ENCODE peak calls at places on chromosomes 1 and 21, in nine cellular contexts. F is CD4-positive, alpha-beta T cell; C is stimulated activated CD8-positive, alpha-beta memory T cell treated with anti-CD3 and anti-CD28 coated beads, Interleukin-7, amount 100 ng/mL, for 48 hours; A is fibroblast of gingiva; O is psoas muscle; G is HFFc6; P is Calu3; W is fibroblast of lung; U is T-helper 9 cell. H is an unnamed sample.

GRCh38 chr1:9758559-9759121 is 65.1 kb downstream of the CLSTN1 start:
- DNase-seq in C (no peak), P (no peak), W (no peak), G (no peak), U (no peak), O (no peak), A (no peak), F (no peak), H (no peak)

GRCh38 chr21:45869121-45870007 is 112.2 kb upstream of the COL6A1 start:
- DNase-seq in C (no peak), G (peak), F (no peak), O (no peak), U (no peak), A (no peak), W (peak), P (no peak), H (no peak)

GRCh38 chr1:16032388-16033100 is 10.7 kb downstream of the CLCNKA start:
- DNase-seq in F (no peak), C (peak), O (peak), W (peak), A (peak), G (peak), U (peak), P (peak), H (peak)

GRCh38 chr1:180923024-180923841 is 10.5 kb downstream of the KIAA1614 start:
- DNase-seq in A (no peak), P (no peak), G (no peak), U (no peak), W (peak), F (no peak), C (no peak), O (no peak), H (no peak)

GRCh38 chr1:91755176-91755575 is 130.8 kb downstream of the TGFBR3 start:
- DNase-seq in W (no peak), U (no peak), C (no peak), P (no peak), O (peak), F (no peak), G (no peak), A (peak), H (peak)

GRCh38 chr1:152169356-152170025 is 10.5 kb upstream of the RPTN start:
- DNase-seq in F (no peak), C (no peak), A (no peak), O (no peak), U (no peak), P (no peak), W (no peak), G (no peak), H (no peak)

GRCh38 chr1:47444578-47445465 is 7.0 kb downstream of the FOXD2 start:
- DNase-seq in O (peak), G (no peak), U (no peak), P (no peak), F (no peak), A (no peak), W (no peak), C (no peak), H (no peak)

GRCh38 chr21:23936224-23936623 is 1671.1 kb downstream of the MRPL39 start:
- DNase-seq in G (no peak), O (no peak), P (no peak), A (no peak), U (no peak), W (peak), F (no peak), C (no peak), H (peak)

GRCh38 chr1:44212355-44213221 is 683 bp upstream of the DMAP1 start:
- DNase-seq in U (peak), O (no peak), F (no peak), A (no peak), W (no peak), G (no peak), C (peak), P (no peak), H (no peak)

GRCh38 chr1:16236091-16236494 is 890 bp downstream of the CPLANE2 start:
- DNase-seq in F (peak), P (peak), C (no peak), G (peak), U (peak), A (no peak), W (no peak), O (no peak), H (no peak)

GRCh38 chr1:17719874-17720273 is 35.3 kb upstream of the ACTL8 start:
- DNase-seq in A (no peak), U (no peak), P (no peak), F (no peak), C (no peak), W (peak), O (no peak), G (peak), H (no peak)

GRCh38 chr21:42644223-42645208 is 8.9 kb upstream of the PDE9A start:
- DNase-seq in U (no peak), G (no peak), A (no peak), W (peak), C (no peak), O (peak), F (no peak), P (no peak), H (peak)

GRCh38 chr1:237812061-237812460 is 78.7 kb downstream of the ZP4 start:
- DNase-seq in F (no peak), A (no peak), C (no peak), O (no peak), U (no peak), P (no peak), G (no peak), W (no peak), H (no peak)

GRCh38 chr1:161921990-161922389 is 101.7 kb downstream of the OLFML2B start:
- DNase-seq in C (no peak), A (peak), F (no peak), W (peak), U (no peak), O (no peak), P (no peak), G (peak), H (peak)

GRCh38 chr1:20115479-20115878 is 3.9 kb downstream of the PLA2G2D start:
- DNase-seq in C (no peak), O (no peak), W (no peak), A (no peak), G (no peak), F (no peak), P (no peak), U (no peak), H (no peak)

GRCh38 chr1:105793541-105794146 is 1262.8 kb upstream of the PRMT6 start:
- DNase-seq in W (no peak), O (no peak), F (no peak), C (no peak), A (peak), P (peak), U (no peak), G (peak), H (peak)

GRCh38 chr1:9361630-9362256 is 69.0 kb downstream of the SPSB1 start:
- DNase-seq in O (no peak), G (no peak), U (no peak), C (no peak), W (peak), A (no peak), P (no peak), F (no peak), H (no peak)

GRCh38 chr1:166139735-166140134 is 27.1 kb downstream of the FAM78B start:
- DNase-seq in G (no peak), U (no peak), A (no peak), C (no peak), F (no peak), P (no peak), O (no peak), W (no peak), H (no peak)

GRCh38 chr1:90862782-90863181 is 145.7 kb upstream of the BARHL2 start:
- DNase-seq in F (no peak), P (no peak), G (no peak), U (no peak), W (no peak), A (no peak), C (no peak), O (no peak), H (no peak)

GRCh38 chr1:183472488-183473285 is at the start of gene SMG7:
- DNase-seq in P (peak), A (no peak), W (peak), C (peak), U (peak), G (peak), F (no peak), O (peak), H (no peak)

GRCh38 chr1:225707824-225708223 is 54.9 kb upstream of the ENAH start:
- DNase-seq in P (no peak), W (no peak), O (no peak), F (no peak), C (no peak), U (no peak), A (no peak), G (no peak), H (no peak)

GRCh38 chr1:11746795-11747487 is 11.0 kb downstream of the AGTRAP start:
- DNase-seq in G (no peak), U (no peak), W (no peak), A (no peak), P (no peak), F (no peak), C (no peak), O (no peak), H (no peak)

GRCh38 chr1:19650416-19651140 is 6.5 kb downstream of the NBL1 start:
- DNase-seq in U (no peak), G (no peak), A (no peak), W (no peak), O (no peak), F (no peak), P (no peak), C (no peak), H (no peak)

GRCh38 chr1:112165375-112165774 is 175.9 kb upstream of the KCND3 start:
- DNase-seq in U (no peak), F (no peak), P (no peak), G (no peak), C (no peak), O (no peak), A (no peak), W (no peak), H (no peak)

GRCh38 chr1:53341521-53341895 is 13.6 kb upstream of the LRP8 start:
- DNase-seq in U (no peak), G (no peak), P (no peak), W (no peak), C (no peak), F (no peak), O (no peak), A (no peak), H (no peak)

GRCh38 chr1:214475746-214476145 is 75.7 kb downstream of the PTPN14 start:
- DNase-seq in G (no peak), A (no peak), C (no peak), W (peak), F (no peak), O (no peak), P (no peak), U (no peak), H (no peak)

GRCh38 chr1:171219751-171220385 is 28.4 kb upstream of the FMO1 start:
- DNase-seq in O (no peak), G (peak), C (no peak), U (no peak), W (peak), P (no peak), A (peak), F (no peak), H (peak)

GRCh38 chr21:42231761-42232160 is 12.8 kb downstream of the ABCG1 start:
- DNase-seq in A (no peak), C (no peak), G (no peak), U (no peak), P (no peak), O (peak), W (no peak), F (no peak), H (no peak)

GRCh38 chr1:175410560-175410959 is 218.0 kb upstream of the KIAA0040 start:
- DNase-seq in A (no peak), U (no peak), C (no peak), G (no peak), F (no peak), P (no peak), O (no peak), W (no peak), H (no peak)

GRCh38 chr1:163130250-163130856 is 61.2 kb downstream of the RGS4 start:
- DNase-seq in F (no peak), A (no peak), U (no peak), P (no peak), C (no peak), O (no peak), G (no peak), W (peak), H (no peak)

GRCh38 chr1:175521265-175522040 is 221.9 kb downstream of the TNR start:
- DNase-seq in O (no peak), C (no peak), W (no peak), U (no peak), F (no peak), G (no peak), P (no peak), A (no peak), H (no peak)

GRCh38 chr1:61120307-61120840 is 38.0 kb downstream of the NFIA start:
- DNase-seq in W (no peak), U (no peak), P (no peak), A (no peak), O (no peak), G (no peak), C (no peak), F (no peak), H (no peak)

GRCh38 chr1:155208406-155208655 is 164 bp upstream of the MTX1 start:
- DNase-seq in A (no peak), W (no peak), F (no peak), C (no peak), P (no peak), O (no peak), G (no peak), U (no peak), H (no peak)

GRCh38 chr1:229406798-229407197 is 27.1 kb downstream of the ACTA1 start:
- DNase-seq in W (no peak), A (no peak), C (no peak), P (no peak), U (no peak), O (no peak), F (no peak), G (no peak), H (no peak)

GRCh38 chr1:198128528-198128927 is 28.3 kb upstream of the NEK7 start:
- DNase-seq in O (no peak), F (no peak), A (no peak), U (no peak), P (no peak), C (no peak), G (no peak), W (no peak), H (no peak)

GRCh38 chr1:211920141-211920572 is 89.6 kb upstream of the LPGAT1 start:
- DNase-seq in U (no peak), F (no peak), W (peak), C (no peak), G (no peak), A (peak), O (no peak), P (peak), H (no peak)

GRCh38 chr1:1437904-1438376 is 2.5 kb downstream of the VWA1 start:
- DNase-seq in F (no peak), U (no peak), W (peak), O (no peak), G (no peak), A (no peak), P (peak), C (no peak), H (no peak)

GRCh38 chr1:232974971-232975370 is 24.6 kb downstream of the NTPCR start:
- DNase-seq in C (no peak), W (peak), G (peak), U (no peak), F (no peak), O (no peak), P (no peak), A (peak), H (no peak)

GRCh38 chr21:36166705-36167104 is 10.1 kb downstream of the DOP1B start:
- DNase-seq in W (no peak), U (no peak), C (no peak), G (no peak), A (no peak), O (no peak), F (no peak), P (no peak), H (no peak)

H was measured in fibroblast of the conjunctiva.